ENCODE peak calls at places on chromosomes 5 and 9, in six cellular contexts. W is endodermal cell, E is astrocyte, C is neuronal stem cell, S is colonic mucosa, J is IMR-90. V is an unnamed sample. For H3K4me1, the result is how much of the 10 kb centered on the place peaks cover.

GRCh38 chr9:88528356-88528755 is 6.6 kb upstream of the NXNL2 start:
- DNase-seq in E (no peak), C (no peak), S (no peak), W (no peak), J (peak), V (peak)

GRCh38 chr5:3200356-3200755 is 395.3 kb upstream of the IRX1 start:
- DNase-seq in S (no peak), C (no peak), W (no peak), E (no peak), J (no peak), V (no peak)

GRCh38 chr5:1171340-1171941 is 30.0 kb upstream of the SLC6A19 start:
- DNase-seq in J (peak), E (peak), W (no peak), S (no peak), C (no peak), V (peak)

GRCh38 chr9:134320916-134321570 is 5.2 kb upstream of the RXRA start:
- DNase-seq in E (no peak), S (no peak), C (no peak), J (no peak), W (no peak), V (no peak)

GRCh38 chr5:142427529-142427928 is 102.7 kb upstream of the SPRY4 start:
- DNase-seq in W (peak), J (no peak), C (no peak), S (no peak), E (no peak), V (no peak)

GRCh38 chr9:133874061-133874638 is 118.0 kb downstream of the VAV2 start:
- DNase-seq in J (peak), C (no peak), W (no peak), E (peak), S (no peak), V (peak)

GRCh38 chr5:116437351-116437705 is 137.3 kb downstream of the SEMA6A start:
- DNase-seq in E (no peak), W (peak), S (no peak), J (no peak), C (no peak), V (no peak)

GRCh38 chr9:109477269-109478203 is 20.6 kb downstream of the PTPN3 start:
- DNase-seq in C (no peak), S (peak), W (peak), J (no peak), E (no peak), V (no peak)

GRCh38 chr5:93257616-93258015 is 323.4 kb downstream of the NR2F1-AS1 start:
- DNase-seq in S (no peak), C (no peak), E (peak), W (no peak), J (peak), V (no peak)

GRCh38 chr5:67166460-67166871 is 30.1 kb downstream of the CD180 start:
- DNase-seq in S (peak), E (no peak), J (no peak), C (no peak), W (no peak), V (no peak)

GRCh38 chr9:14313378-14313940 is 482 bp downstream of the NFIB start:
- DNase-seq in C (no peak), S (peak), E (no peak), W (peak), J (peak), V (peak)

GRCh38 chr5:102778478-102778877 is 23.4 kb downstream of the PAM start:
- DNase-seq in C (no peak), E (peak), W (no peak), S (no peak), J (peak), V (peak)

GRCh38 chr9:3856592-3856991 is 330.8 kb upstream of the RFX3 start:
- DNase-seq in J (peak), S (no peak), C (no peak), E (peak), W (no peak), V (no peak)

GRCh38 chr5:80092521-80093107 is 57.5 kb downstream of the THBS4 start:
- DNase-seq in J (no peak), S (no peak), C (no peak), W (no peak), E (no peak), V (no peak)

GRCh38 chr5:20572560-20572959 is 584.6 kb upstream of the CDH18 start:
- DNase-seq in E (peak), S (no peak), J (peak), W (no peak), C (no peak), V (peak)

GRCh38 chr5:98308960-98309359 is 464.5 kb upstream of the RGMB start:
- DNase-seq in W (no peak), C (no peak), J (peak), S (no peak), E (peak), V (peak)

GRCh38 chr9:5869315-5870019 is 21.2 kb upstream of the MLANA start:
- DNase-seq in J (no peak), S (no peak), W (peak), C (no peak), E (no peak), V (no peak)

GRCh38 chr5:141182248-141182647 is at the start of gene PCDHB16:
- DNase-seq in E (peak), W (peak), J (peak), S (no peak), C (peak), V (peak)

GRCh38 chr5:77180167-77181081 is 30.1 kb upstream of the PDE8B start:
- DNase-seq in W (peak), C (no peak), J (no peak), S (peak), E (no peak), V (peak)

GRCh38 chr5:154648706-154649105 is 106.5 kb upstream of the LARP1 start:
- DNase-seq in E (no peak), J (peak), W (no peak), C (no peak), S (no peak), V (peak)

GRCh38 chr5:6448622-6449464 is at the start of gene UBE2QL1:
- DNase-seq in J (no peak), E (no peak), C (no peak), S (no peak), W (peak), V (no peak)

GRCh38 chr5:67672633-67673032 is 476.0 kb upstream of the CD180 start:
- DNase-seq in J (no peak), E (peak), C (no peak), S (no peak), W (no peak), V (peak)

GRCh38 chr9:113913426-113914195 is 37.5 kb downstream of the ZNF618 start:
- DNase-seq in S (no peak), C (no peak), W (no peak), J (peak), E (no peak), V (peak)

GRCh38 chr5:163758283-163758711 is 252.9 kb downstream of the MAT2B start:
- DNase-seq in E (peak), C (no peak), W (no peak), S (no peak), J (peak), V (no peak)

GRCh38 chr5:121630402-121630801 is 221.3 kb upstream of the FTMT start:
- DNase-seq in E (no peak), S (peak), J (peak), W (peak), C (no peak), V (peak)

GRCh38 chr9:32671333-32671732 is 35.9 kb upstream of the TAF1L start:
- DNase-seq in S (no peak), W (no peak), E (no peak), C (no peak), J (no peak), V (no peak)

GRCh38 chr9:86246752-86247161 is 12.7 kb downstream of the C9orf153 start:
- DNase-seq in S (no peak), J (no peak), E (no peak), C (no peak), W (no peak), V (no peak)

GRCh38 chr9:126618590-126619335 is 5.0 kb downstream of the LMX1B start:
- DNase-seq in W (peak), E (no peak), J (no peak), S (no peak), C (no peak), V (no peak)

GRCh38 chr9:115114541-115114940 is 3.4 kb downstream of the TNC start:
- DNase-seq in C (no peak), J (no peak), W (no peak), E (no peak), S (no peak), V (no peak)

GRCh38 chr9:104860280-104860679 is 67.7 kb downstream of the ABCA1 start:
- DNase-seq in J (peak), S (no peak), C (no peak), E (no peak), W (no peak), V (peak)

GRCh38 chr5:180670586-180671359 is 21.4 kb upstream of the FLT4 start:
- DNase-seq in W (peak), S (peak), E (peak), J (peak), C (peak), V (peak)

DNA sequence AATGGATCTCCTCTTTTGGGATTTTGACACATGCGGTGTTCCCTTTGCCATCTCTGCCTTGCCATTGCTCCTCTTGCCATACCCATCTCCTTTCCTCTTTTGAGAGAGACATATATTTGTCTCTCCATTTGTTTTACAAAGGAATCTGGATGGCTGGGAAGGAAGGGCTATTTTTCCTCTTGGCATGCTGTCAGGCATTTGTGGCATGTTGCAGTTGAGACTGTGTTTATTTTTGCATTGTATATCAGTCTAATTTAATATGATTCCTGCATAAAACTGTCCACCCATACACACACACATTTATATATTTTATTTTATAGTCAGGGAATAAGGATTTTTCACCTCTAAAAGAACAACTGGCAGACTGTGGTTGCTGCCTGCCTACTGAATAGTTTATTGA is 1105.8 kb upstream of the SEMA6A start:
- DNase-seq in S (no peak), E (no peak), C (no peak), J (peak), W (no peak), V (peak)
- H3K9ac ChIP-seq in S (no peak), E (no peak), C (no peak), J (no peak), W (no peak), V (no peak)

GRCh38 chr9:128142061-128142460 is 7.2 kb upstream of the LCN2 start:
- DNase-seq in S (no peak), E (no peak), W (no peak), J (no peak), C (no peak), V (no peak)

GRCh38 chr9:128141604-128142003 is 7.6 kb upstream of the LCN2 start:
- DNase-seq in J (no peak), C (no peak), E (no peak), S (no peak), W (no peak), V (no peak)

GRCh38 chr9:128138001-128138400 is 10.5 kb upstream of the PTGES2 start:
- DNase-seq in W (no peak), E (no peak), S (no peak), J (no peak), C (no peak), V (no peak)

GRCh38 chr9:128139621-128140020 is 9.6 kb upstream of the LCN2 start:
- DNase-seq in C (no peak), W (no peak), J (no peak), E (no peak), S (no peak), V (no peak)

DNA sequence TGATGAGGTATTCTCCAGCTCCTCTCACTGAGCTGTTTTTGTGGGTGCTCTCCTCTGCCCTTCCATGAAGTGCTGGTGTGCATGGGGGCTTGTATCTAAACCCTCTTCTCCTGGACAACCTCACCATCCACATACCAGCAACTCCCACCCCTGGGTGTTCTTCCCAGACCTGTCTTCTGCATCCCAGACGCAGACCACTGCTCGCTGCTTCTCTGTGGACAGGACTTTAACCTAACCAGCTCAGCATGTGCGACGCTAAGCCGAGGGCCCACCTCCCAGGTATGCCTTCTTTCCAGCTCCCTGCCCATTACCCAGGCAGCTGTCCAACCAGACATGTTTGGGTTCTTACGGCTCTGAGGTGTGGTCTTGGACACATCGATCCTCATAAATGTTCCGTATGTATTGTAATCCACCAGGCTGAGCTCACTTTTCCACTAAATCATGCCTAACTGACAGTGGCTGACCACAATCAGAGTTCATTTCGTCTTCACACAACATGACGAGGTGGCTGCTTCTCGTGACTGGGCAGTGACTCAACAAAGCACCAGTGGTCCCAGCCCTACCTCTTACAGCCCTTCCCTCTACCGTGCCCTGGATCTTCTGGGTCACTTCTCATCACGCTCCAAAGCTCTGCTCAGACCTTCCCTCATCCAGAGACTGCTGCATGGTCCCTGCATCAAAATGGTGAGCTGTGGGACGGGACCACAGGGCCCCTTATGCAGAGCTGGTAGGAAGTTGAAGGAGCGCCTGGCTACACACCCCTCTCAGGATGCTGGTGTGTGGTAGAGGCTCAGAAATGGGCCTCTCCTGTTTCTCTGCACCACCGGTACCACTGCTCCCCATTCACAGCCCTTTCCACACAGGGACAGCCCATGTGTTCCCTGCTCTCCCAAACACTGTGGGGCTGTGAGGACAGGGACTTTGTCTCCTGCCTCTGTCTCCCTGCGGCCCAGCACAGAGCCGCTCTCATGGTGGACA is 9.6 kb upstream of the PTGES2 start:
- DNase-seq in S (no peak), E (peak), W (peak), J (peak), C (no peak), V (no peak)
- H3K4me3 ChIP-seq in S (no peak), E (no peak), W (no peak), J (no peak), C (no peak), V (no peak)

DNA sequence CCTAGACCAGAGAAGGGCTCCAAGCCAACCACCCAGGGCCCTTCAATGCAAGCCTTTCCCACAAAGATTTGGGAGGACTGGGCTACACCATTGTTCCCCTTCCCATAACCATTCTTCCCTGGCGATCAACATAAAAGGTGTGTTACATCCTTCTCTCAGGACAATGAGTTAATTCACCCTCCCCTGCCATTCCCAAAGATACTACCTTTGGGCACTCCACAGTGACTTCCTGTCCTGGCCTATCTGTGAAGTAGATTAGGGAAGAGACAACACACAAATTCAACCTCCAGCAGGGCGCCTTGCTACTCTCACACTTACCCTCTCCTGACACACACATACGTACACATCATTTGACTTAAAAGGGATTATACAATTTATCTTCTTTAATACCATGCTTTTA is 23.2 kb upstream of the IL17B start:
- DNase-seq in J (no peak), W (peak), C (no peak), S (no peak), E (no peak), V (no peak)
- H3K4me1 ChIP-seq in J (under half), W (under half), C (under half), S (under half), E (under half), V (half or more)

GRCh38 chr5:135976216-135976615 is 21.4 kb upstream of the LECT2 start:
- DNase-seq in C (no peak), J (no peak), S (no peak), W (no peak), E (no peak), V (no peak)

GRCh38 chr5:135978993-135979392 is 24.2 kb upstream of the LECT2 start:
- DNase-seq in C (no peak), E (no peak), J (no peak), S (no peak), W (no peak), V (no peak)

GRCh38 chr5:135979510-135979909 is 24.7 kb upstream of the LECT2 start:
- DNase-seq in E (peak), J (peak), W (no peak), C (no peak), S (no peak), V (peak)

GRCh38 chr5:135978212-135978631 is 23.4 kb upstream of the LECT2 start:
- DNase-seq in J (no peak), E (peak), C (no peak), S (no peak), W (peak), V (no peak)

DNA sequence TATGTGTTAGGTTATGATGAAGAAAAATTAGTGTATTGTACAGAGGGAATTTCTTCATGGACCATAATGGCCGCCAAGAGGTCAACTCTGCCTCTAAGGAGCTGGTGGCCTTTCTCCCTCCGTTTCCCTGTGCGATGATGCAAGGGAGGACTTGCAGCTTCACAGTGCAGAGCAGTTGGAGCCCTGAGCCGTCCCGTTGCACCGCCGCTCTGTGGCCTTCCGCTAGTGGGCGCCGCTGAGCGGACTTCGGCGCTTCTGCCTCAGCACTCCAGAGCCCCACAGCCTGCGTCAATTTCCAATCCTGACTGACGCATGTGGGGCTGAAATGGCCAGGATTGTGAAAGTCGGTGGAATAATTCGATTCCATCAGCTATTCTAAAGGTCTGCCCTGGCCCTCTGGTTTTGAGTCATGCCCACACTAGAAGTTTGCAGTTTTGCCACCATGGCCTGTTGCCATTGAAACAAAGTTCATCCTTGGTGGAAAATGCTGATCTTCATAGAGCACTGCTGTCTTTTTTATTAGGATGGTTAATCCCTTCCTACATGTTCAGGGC is 22.7 kb upstream of the LECT2 start:
- DNase-seq in S (peak), W (peak), J (peak), E (peak), C (peak), V (no peak)
- H3K9ac ChIP-seq in S (no peak), W (no peak), J (no peak), E (no peak), C (no peak), V (no peak)

GRCh38 chr5:132101385-132101880 is 27.8 kb downstream of the CSF2 start:
- DNase-seq in J (no peak), W (peak), C (no peak), E (no peak), S (no peak), V (no peak)
- H3K4me3 ChIP-seq in J (no peak), W (no peak), C (no peak), E (no peak), S (no peak), V (no peak)

GRCh38 chr5:135212361-135213033 is 178.5 kb upstream of the PITX1 start:
- DNase-seq in C (no peak), S (peak), E (no peak), W (peak), J (no peak), V (no peak)
- H3K4me1 ChIP-seq in C (under half), S (under half), E (under half), W (under half), J (under half), V (under half)

GRCh38 chr9:27413507-27414214 is 110.4 kb upstream of the IFNK start:
- DNase-seq in W (no peak), J (no peak), S (no peak), C (no peak), E (no peak), V (peak)
- H3K9ac ChIP-seq in W (no peak), J (no peak), S (peak), C (no peak), E (no peak), V (peak)

GRCh38 chr9:92763721-92764380 is 782 bp downstream of the BICD2 start:
- DNase-seq in C (peak), J (no peak), S (no peak), W (peak), E (no peak), V (peak)
- H3K4me3 ChIP-seq in C (peak), J (peak), S (peak), W (peak), E (peak), V (peak)

DNA sequence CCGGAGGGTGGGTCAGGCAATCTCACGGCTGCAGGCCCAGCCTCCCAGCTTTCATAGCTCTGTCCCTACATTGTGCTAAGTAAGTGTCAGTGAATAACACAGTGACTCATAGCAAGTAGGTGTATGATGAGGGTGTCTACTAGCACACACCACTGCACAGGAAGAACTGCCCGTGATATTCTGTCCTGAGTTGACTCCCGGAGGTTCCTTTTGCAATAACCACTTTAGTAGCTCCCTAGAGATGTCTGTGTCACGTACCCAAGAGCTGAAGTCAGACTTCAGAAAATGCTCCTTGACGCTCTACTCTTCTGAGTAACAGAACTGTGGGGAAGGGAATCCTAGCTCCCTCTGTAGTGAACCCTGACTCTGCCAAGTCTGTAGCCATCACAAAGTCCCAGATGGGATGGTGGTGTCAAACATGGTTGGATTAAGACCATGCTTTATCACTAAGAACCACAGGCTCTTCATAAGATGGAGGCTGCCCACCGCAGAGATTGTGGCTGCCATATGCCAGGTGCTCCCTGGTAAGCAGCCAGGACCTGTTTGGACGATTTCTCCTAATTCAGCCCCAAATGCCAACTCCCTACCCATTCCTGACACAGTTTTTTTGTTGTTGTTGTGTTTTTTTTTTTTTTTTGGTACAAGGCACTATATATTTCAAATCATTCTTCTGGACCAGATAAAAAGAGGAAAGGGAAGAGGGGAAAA is 352.6 kb upstream of the PANK3 start:
- DNase-seq in C (no peak), J (no peak), S (no peak), W (no peak), E (peak), V (peak)
- H3K4me1 ChIP-seq in C (under half), J (under half), S (under half), W (under half), E (under half), V (under half)